ENCODE peak calls at places on chromosomes 1 and 21, in five cellular contexts. F is left ventricle myocardium superior; K is heart right ventricle; H is CD4-positive, alpha-beta T cell; O is body of pancreas. T is an unnamed sample.

GRCh38 chr1:227603327-227603726 is 40.0 kb downstream of the ZNF678 start:
- DNase-seq in F (peak), K (no peak), H (no peak), O (no peak), T (no peak)

GRCh38 chr1:41478118-41478748 is 6.2 kb downstream of the EDN2 start:
- DNase-seq in F (no peak), K (no peak), H (no peak), O (no peak), T (no peak)

GRCh38 chr1:80248886-80249285 is 1242.4 kb upstream of the ADGRL4 start:
- DNase-seq in F (no peak), K (no peak), H (no peak), O (no peak), T (peak)

GRCh38 chr1:235946570-235946981 is 79.9 kb upstream of the LYST start:
- DNase-seq in F (no peak), K (no peak), H (no peak), O (no peak), T (peak)

GRCh38 chr1:20411196-20411980 is 74.6 kb downstream of the CAMK2N1 start:
- DNase-seq in F (no peak), K (no peak), H (no peak), O (no peak), T (peak)

GRCh38 chr1:204323887-204324286 is 35.8 kb downstream of the PLEKHA6 start:
- DNase-seq in F (no peak), K (no peak), H (no peak), O (no peak), T (peak)

GRCh38 chr1:55007626-55008025 is 8.9 kb downstream of the BSND start:
- DNase-seq in F (no peak), K (no peak), H (no peak), O (no peak), T (peak)

GRCh38 chr1:38020361-38020760 is 7.8 kb downstream of the UTP11 start:
- DNase-seq in F (no peak), K (no peak), H (no peak), O (no peak), T (no peak)

GRCh38 chr21:16194851-16195251 is 465.1 kb downstream of the USP25 start:
- DNase-seq in F (no peak), K (no peak), H (no peak), O (no peak), T (no peak)

GRCh38 chr1:200174525-200174924 is 147.0 kb downstream of the NR5A2 start:
- DNase-seq in F (no peak), K (no peak), H (no peak), O (no peak), T (no peak)

GRCh38 chr1:235920596-235921375 is 54.1 kb upstream of the LYST start:
- DNase-seq in F (no peak), K (no peak), H (no peak), O (no peak), T (no peak)

GRCh38 chr1:234613128-234613875 is 3.3 kb upstream of the IRF2BP2 start:
- DNase-seq in F (no peak), K (no peak), H (no peak), O (no peak), T (peak)

GRCh38 chr21:45417256-45417950 is 12.4 kb downstream of the COL18A1 start:
- DNase-seq in F (peak), K (no peak), H (no peak), O (peak), T (no peak)

GRCh38 chr1:93961443-93961842 is 52.2 kb upstream of the GCLM start:
- DNase-seq in F (no peak), K (no peak), H (no peak), O (no peak), T (no peak)

GRCh38 chr1:22250724-22251123 is 107.8 kb upstream of the WNT4 start:
- DNase-seq in F (no peak), K (no peak), H (no peak), O (no peak), T (peak)

GRCh38 chr1:155127672-155128468 is at the start of gene EFNA1:
- DNase-seq in F (peak), K (peak), H (peak), O (peak), T (peak)

GRCh38 chr21:36747114-36747814 is 48.3 kb downstream of the SIM2 start:
- DNase-seq in F (no peak), K (no peak), H (no peak), O (no peak), T (no peak)

GRCh38 chr1:223680188-223680587 is 14.7 kb upstream of the CAPN8 start:
- DNase-seq in F (no peak), K (no peak), H (no peak), O (no peak), T (no peak)

GRCh38 chr1:90274376-90274775 is 279.5 kb downstream of the ZNF326 start:
- DNase-seq in F (no peak), K (peak), H (no peak), O (no peak), T (no peak)